ENCODE peak calls at places on chromosome 7, in seven cellular contexts. T is B cell; P is stimulated activated CD8-positive, alpha-beta memory T cell treated with anti-CD3 and anti-CD28 coated beads, Interleukin-4, amount 100 ng/mL, for 48 hours; L is thoracic aorta; N is T-cell; W is GDM1; J is testis. U is an unnamed sample.

GRCh38 chr7:1542841-1543747 is 12.6 kb downstream of the MAFK start:
- DNase-seq in J (no peak), N (no peak), L (no peak), P (no peak), W (no peak), T (no peak), U (peak; percentile 57)

GRCh38 chr7:68321076-68321639 is 1277.1 kb upstream of the AUTS2 start:
- DNase-seq in T (no peak), W (no peak), L (no peak), N (no peak), P (no peak), J (peak; percentile 17), U (peak; percentile 87)

GRCh38 chr7:82036146-82036886 is 266.5 kb upstream of the HGF start:
- DNase-seq in J (no peak), L (no peak), N (no peak), P (no peak), W (no peak), T (no peak), U (no peak)

GRCh38 chr7:78164459-78164858 is 365.9 kb downstream of the PHTF2 start:
- DNase-seq in L (no peak), N (no peak), T (no peak), P (no peak), W (no peak), J (no peak), U (no peak)

GRCh38 chr7:130258494-130259078 is 8.1 kb upstream of the CPA2 start:
- DNase-seq in L (no peak), T (no peak), P (no peak), W (no peak), J (no peak), N (no peak), U (no peak)

GRCh38 chr7:143408686-143409551 is at the start of gene EPHA1:
- DNase-seq in T (no peak), J (no peak), L (no peak), N (peak; percentile 41), W (no peak), P (peak; percentile 60), U (peak; percentile 77)

GRCh38 chr7:157874870-157875229 is 538.0 kb downstream of the DNAJB6 start:
- DNase-seq in N (peak; percentile 13), W (no peak), T (no peak), P (no peak), L (no peak), J (no peak), U (no peak)

GRCh38 chr7:37320140-37320839 is 128.4 kb downstream of the ELMO1 start:
- DNase-seq in J (no peak), W (no peak), N (no peak), T (no peak), L (no peak), P (no peak), U (no peak)

GRCh38 chr7:48525726-48526374 is 354.6 kb downstream of the ABCA13 start:
- DNase-seq in J (no peak), W (no peak), N (no peak), L (no peak), T (no peak), P (no peak), U (no peak)

GRCh38 chr7:50393547-50394252 is 56.5 kb downstream of the FIGNL1 start:
- DNase-seq in J (no peak), N (peak; percentile 53), W (no peak), L (no peak), T (peak; percentile 88), P (peak; percentile 74), U (no peak)

GRCh38 chr7:114533151-114533550 is 118.5 kb downstream of the FOXP2 start:
- DNase-seq in P (no peak), W (no peak), L (no peak), T (no peak), N (no peak), J (no peak), U (no peak)

GRCh38 chr7:101222275-101222830 is 4.4 kb downstream of the ZNHIT1 start:
- DNase-seq in N (no peak), W (no peak), J (no peak), T (no peak), P (no peak), L (no peak), U (no peak)